ENCODE peak calls at places on chromosomes 12 and 14, in ten cellular contexts. One of them, this sample, is unnamed.

GRCh38 chr12:113154351-113154973 is 4.9 kb downstream of the CFAP73 start:
- DNase-seq in HFFc6: no peak
- DNase-seq in T-helper 9 cell: no peak
- DNase-seq in NCI-H1417: peak
- DNase-seq in GM03348: no peak
- DNase-seq in T-helper 1 cell: no peak
- DNase-seq in activated CD4-positive, alpha-beta T cell treated with anti-CD3 and anti-CD28 coated beads, Interleukin-2, amount 50 U/mL, for 24 hours: no peak
- DNase-seq in progenitor cell of endocrine pancreas: peak
- DNase-seq in fibroblast of villous mesenchyme: peak
- DNase-seq in midbrain: no peak
- DNase-seq in this sample: no peak

GRCh38 chr12:54148560-54149439 is 40.0 kb downstream of the SMUG1 start:
- DNase-seq in HFFc6: no peak
- DNase-seq in T-helper 9 cell: no peak
- DNase-seq in NCI-H1417: peak
- DNase-seq in GM03348: no peak
- DNase-seq in T-helper 1 cell: no peak
- DNase-seq in activated CD4-positive, alpha-beta T cell treated with anti-CD3 and anti-CD28 coated beads, Interleukin-2, amount 50 U/mL, for 24 hours: no peak
- DNase-seq in progenitor cell of endocrine pancreas: no peak
- DNase-seq in fibroblast of villous mesenchyme: no peak
- DNase-seq in midbrain: no peak
- DNase-seq in this sample: no peak

GRCh38 chr12:106131671-106132070 is 7.1 kb downstream of the NUAK1 start:
- DNase-seq in HFFc6: no peak
- DNase-seq in T-helper 9 cell: no peak
- DNase-seq in NCI-H1417: no peak
- DNase-seq in GM03348: peak
- DNase-seq in T-helper 1 cell: no peak
- DNase-seq in activated CD4-positive, alpha-beta T cell treated with anti-CD3 and anti-CD28 coated beads, Interleukin-2, amount 50 U/mL, for 24 hours: no peak
- DNase-seq in progenitor cell of endocrine pancreas: no peak
- DNase-seq in fibroblast of villous mesenchyme: peak
- DNase-seq in midbrain: no peak
- DNase-seq in this sample: peak

GRCh38 chr14:99590746-99591555 is 13.1 kb downstream of the CCDC85C start:
- DNase-seq in HFFc6: peak
- DNase-seq in T-helper 9 cell: no peak
- DNase-seq in NCI-H1417: peak
- DNase-seq in GM03348: peak
- DNase-seq in T-helper 1 cell: no peak
- DNase-seq in activated CD4-positive, alpha-beta T cell treated with anti-CD3 and anti-CD28 coated beads, Interleukin-2, amount 50 U/mL, for 24 hours: no peak
- DNase-seq in progenitor cell of endocrine pancreas: no peak
- DNase-seq in fibroblast of villous mesenchyme: peak
- DNase-seq in midbrain: no peak
- DNase-seq in this sample: peak

GRCh38 chr12:2970744-2971143 is 11.5 kb downstream of the TEAD4 start:
- DNase-seq in HFFc6: no peak
- DNase-seq in T-helper 9 cell: no peak
- DNase-seq in NCI-H1417: no peak
- DNase-seq in GM03348: no peak
- DNase-seq in T-helper 1 cell: no peak
- DNase-seq in activated CD4-positive, alpha-beta T cell treated with anti-CD3 and anti-CD28 coated beads, Interleukin-2, amount 50 U/mL, for 24 hours: no peak
- DNase-seq in progenitor cell of endocrine pancreas: no peak
- DNase-seq in fibroblast of villous mesenchyme: peak
- DNase-seq in midbrain: no peak
- DNase-seq in this sample: peak

GRCh38 chr14:50862171-50862570 is 9.7 kb upstream of the ABHD12B start:
- DNase-seq in HFFc6: no peak
- DNase-seq in T-helper 9 cell: no peak
- DNase-seq in NCI-H1417: no peak
- DNase-seq in GM03348: no peak
- DNase-seq in T-helper 1 cell: no peak
- DNase-seq in activated CD4-positive, alpha-beta T cell treated with anti-CD3 and anti-CD28 coated beads, Interleukin-2, amount 50 U/mL, for 24 hours: no peak
- DNase-seq in progenitor cell of endocrine pancreas: no peak
- DNase-seq in fibroblast of villous mesenchyme: peak
- DNase-seq in midbrain: no peak
- DNase-seq in this sample: peak

GRCh38 chr12:39145175-39145999 is 240.0 kb upstream of the CPNE8 start:
- DNase-seq in HFFc6: no peak
- DNase-seq in T-helper 9 cell: no peak
- DNase-seq in NCI-H1417: no peak
- DNase-seq in GM03348: peak
- DNase-seq in T-helper 1 cell: no peak
- DNase-seq in activated CD4-positive, alpha-beta T cell treated with anti-CD3 and anti-CD28 coated beads, Interleukin-2, amount 50 U/mL, for 24 hours: no peak
- DNase-seq in progenitor cell of endocrine pancreas: peak
- DNase-seq in fibroblast of villous mesenchyme: peak
- DNase-seq in midbrain: peak
- DNase-seq in this sample: peak

GRCh38 chr12:12807970-12808702 is 5.0 kb upstream of the DDX47 start:
- DNase-seq in HFFc6: no peak
- DNase-seq in T-helper 9 cell: peak
- DNase-seq in NCI-H1417: peak
- DNase-seq in GM03348: no peak
- DNase-seq in T-helper 1 cell: peak
- DNase-seq in activated CD4-positive, alpha-beta T cell treated with anti-CD3 and anti-CD28 coated beads, Interleukin-2, amount 50 U/mL, for 24 hours: peak
- DNase-seq in progenitor cell of endocrine pancreas: no peak
- DNase-seq in fibroblast of villous mesenchyme: peak
- DNase-seq in midbrain: no peak
- DNase-seq in this sample: no peak

GRCh38 chr14:102795060-102795925 is 18.0 kb downstream of the TRAF3 start:
- DNase-seq in HFFc6: peak
- DNase-seq in T-helper 9 cell: no peak
- DNase-seq in NCI-H1417: peak
- DNase-seq in GM03348: peak
- DNase-seq in T-helper 1 cell: peak
- DNase-seq in activated CD4-positive, alpha-beta T cell treated with anti-CD3 and anti-CD28 coated beads, Interleukin-2, amount 50 U/mL, for 24 hours: no peak
- DNase-seq in progenitor cell of endocrine pancreas: no peak
- DNase-seq in fibroblast of villous mesenchyme: peak
- DNase-seq in midbrain: no peak
- DNase-seq in this sample: peak

GRCh38 chr12:107330901-107331431 is 237.6 kb upstream of the CRY1 start:
- DNase-seq in HFFc6: no peak
- DNase-seq in T-helper 9 cell: no peak
- DNase-seq in NCI-H1417: peak
- DNase-seq in GM03348: no peak
- DNase-seq in T-helper 1 cell: no peak
- DNase-seq in activated CD4-positive, alpha-beta T cell treated with anti-CD3 and anti-CD28 coated beads, Interleukin-2, amount 50 U/mL, for 24 hours: no peak
- DNase-seq in progenitor cell of endocrine pancreas: no peak
- DNase-seq in fibroblast of villous mesenchyme: no peak
- DNase-seq in midbrain: no peak
- DNase-seq in this sample: no peak

GRCh38 chr12:48028541-48029400 is 24.5 kb upstream of the COL2A1 start:
- DNase-seq in HFFc6: no peak
- DNase-seq in T-helper 9 cell: no peak
- DNase-seq in NCI-H1417: peak
- DNase-seq in GM03348: no peak
- DNase-seq in T-helper 1 cell: no peak
- DNase-seq in activated CD4-positive, alpha-beta T cell treated with anti-CD3 and anti-CD28 coated beads, Interleukin-2, amount 50 U/mL, for 24 hours: no peak
- DNase-seq in progenitor cell of endocrine pancreas: no peak
- DNase-seq in fibroblast of villous mesenchyme: peak
- DNase-seq in midbrain: no peak
- DNase-seq in this sample: no peak

GRCh38 chr14:46399049-46399448 is 252.5 kb downstream of the RPL10L start:
- DNase-seq in HFFc6: no peak
- DNase-seq in T-helper 9 cell: no peak
- DNase-seq in NCI-H1417: peak
- DNase-seq in GM03348: no peak
- DNase-seq in T-helper 1 cell: no peak
- DNase-seq in activated CD4-positive, alpha-beta T cell treated with anti-CD3 and anti-CD28 coated beads, Interleukin-2, amount 50 U/mL, for 24 hours: no peak
- DNase-seq in progenitor cell of endocrine pancreas: no peak
- DNase-seq in fibroblast of villous mesenchyme: no peak
- DNase-seq in midbrain: no peak
- DNase-seq in this sample: no peak

GRCh38 chr14:49315570-49315969 is 270.6 kb downstream of the RPS29 start:
- DNase-seq in HFFc6: no peak
- DNase-seq in T-helper 9 cell: no peak
- DNase-seq in NCI-H1417: no peak
- DNase-seq in GM03348: no peak
- DNase-seq in T-helper 1 cell: no peak
- DNase-seq in activated CD4-positive, alpha-beta T cell treated with anti-CD3 and anti-CD28 coated beads, Interleukin-2, amount 50 U/mL, for 24 hours: no peak
- DNase-seq in progenitor cell of endocrine pancreas: no peak
- DNase-seq in fibroblast of villous mesenchyme: no peak
- DNase-seq in midbrain: no peak
- DNase-seq in this sample: no peak

GRCh38 chr12:31890295-31891285 is 68.6 kb upstream of the RESF1 start:
- DNase-seq in HFFc6: no peak
- DNase-seq in T-helper 9 cell: no peak
- DNase-seq in NCI-H1417: no peak
- DNase-seq in GM03348: no peak
- DNase-seq in T-helper 1 cell: no peak
- DNase-seq in activated CD4-positive, alpha-beta T cell treated with anti-CD3 and anti-CD28 coated beads, Interleukin-2, amount 50 U/mL, for 24 hours: no peak
- DNase-seq in progenitor cell of endocrine pancreas: no peak
- DNase-seq in fibroblast of villous mesenchyme: peak
- DNase-seq in midbrain: no peak
- DNase-seq in this sample: peak

GRCh38 chr14:96204151-96205058 is at the start of gene BDKRB2:
- DNase-seq in HFFc6: peak
- DNase-seq in T-helper 9 cell: no peak
- DNase-seq in NCI-H1417: peak
- DNase-seq in GM03348: peak
- DNase-seq in T-helper 1 cell: no peak
- DNase-seq in activated CD4-positive, alpha-beta T cell treated with anti-CD3 and anti-CD28 coated beads, Interleukin-2, amount 50 U/mL, for 24 hours: no peak
- DNase-seq in progenitor cell of endocrine pancreas: peak
- DNase-seq in fibroblast of villous mesenchyme: peak
- DNase-seq in midbrain: peak
- DNase-seq in this sample: peak

GRCh38 chr12:49942512-49942893 is 8.0 kb upstream of the AQP2 start:
- DNase-seq in HFFc6: no peak
- DNase-seq in T-helper 9 cell: no peak
- DNase-seq in NCI-H1417: no peak
- DNase-seq in GM03348: no peak
- DNase-seq in T-helper 1 cell: no peak
- DNase-seq in activated CD4-positive, alpha-beta T cell treated with anti-CD3 and anti-CD28 coated beads, Interleukin-2, amount 50 U/mL, for 24 hours: no peak
- DNase-seq in progenitor cell of endocrine pancreas: no peak
- DNase-seq in fibroblast of villous mesenchyme: no peak
- DNase-seq in midbrain: no peak
- DNase-seq in this sample: no peak